ENCODE peak calls at places on chromosome 12, in six cellular contexts. O is omental fat pad, U is H9, A is amniotic stem cell, B is CMK, X is HEK293T. R is an unnamed sample.

GRCh38 chr12:133203344-133204263 is 22.3 kb downstream of the ZNF268 start:
- DNase-seq in O (no peak), U (no peak), A (no peak), B (no peak), X (no peak), R (no peak)

GRCh38 chr12:93819048-93819491 is 141.9 kb downstream of the CRADD start:
- DNase-seq in O (no peak), U (no peak), A (no peak), B (no peak), X (no peak), R (no peak)

GRCh38 chr12:28216016-28216415 is 25.8 kb downstream of the CCDC91 start:
- DNase-seq in O (no peak), U (no peak), A (no peak), B (no peak), X (no peak), R (no peak)

GRCh38 chr12:118127867-118128266 is 8.1 kb upstream of the PEBP1 start:
- DNase-seq in O (no peak), U (no peak), A (no peak), B (no peak), X (no peak), R (no peak)

GRCh38 chr12:25187781-25188180 is 7.2 kb downstream of the DNAI7 start:
- DNase-seq in O (no peak), U (no peak), A (peak; percentile 69), B (no peak), X (no peak), R (no peak)

GRCh38 chr12:87413784-87414183 is 615.4 kb downstream of the C12orf50 start:
- DNase-seq in O (no peak), U (no peak), A (peak; percentile 13), B (no peak), X (no peak), R (no peak)

GRCh38 chr12:95213119-95213518 is 4.1 kb downstream of the FGD6 start:
- DNase-seq in O (no peak), U (no peak), A (no peak), B (no peak), X (no peak), R (no peak)

GRCh38 chr12:112977641-112978040 is 678 bp upstream of the OAS2 start:
- DNase-seq in O (no peak), U (no peak), A (no peak), B (no peak), X (no peak), R (no peak)

GRCh38 chr12:85468356-85469157 is 188.5 kb downstream of the ALX1 start:
- DNase-seq in O (no peak), U (peak; percentile 62), A (peak; percentile 44), B (peak; percentile 24), X (peak; percentile 50), R (peak; percentile 56)

GRCh38 chr12:111413442-111414086 is 7.8 kb downstream of the SH2B3 start:
- DNase-seq in O (no peak), U (peak; percentile 68), A (no peak), B (no peak), X (no peak), R (no peak)

GRCh38 chr12:85588221-85588620 is 248.0 kb downstream of the RASSF9 start:
- DNase-seq in O (no peak), U (no peak), A (no peak), B (peak; percentile 12), X (no peak), R (no peak)

GRCh38 chr12:1796515-1797010 is 23.8 kb upstream of the LRTM2 start:
- DNase-seq in O (peak; percentile 22), U (peak; percentile 51), A (no peak), B (peak; percentile 55), X (no peak), R (no peak)

GRCh38 chr12:19456176-19456575 is 16.9 kb downstream of the AEBP2 start:
- DNase-seq in O (no peak), U (no peak), A (no peak), B (no peak), X (no peak), R (no peak)

GRCh38 chr12:112096667-112097066 is 11.9 kb downstream of the NAA25 start:
- DNase-seq in O (no peak), U (no peak), A (no peak), B (no peak), X (no peak), R (no peak)

GRCh38 chr12:26374934-26375333 is 179.6 kb downstream of the SSPN start:
- DNase-seq in O (no peak), U (no peak), A (no peak), B (no peak), X (no peak), R (no peak)

GRCh38 chr12:126869644-126870043 is 1397.3 kb upstream of the TMEM132C start:
- DNase-seq in O (no peak), U (no peak), A (no peak), B (no peak), X (no peak), R (no peak)

GRCh38 chr12:1777798-1778197 is 42.6 kb upstream of the LRTM2 start:
- DNase-seq in O (no peak), U (no peak), A (peak; percentile 34), B (no peak), X (no peak), R (no peak)

GRCh38 chr12:4701383-4701782 is 18.8 kb upstream of the GALNT8 start:
- DNase-seq in O (no peak), U (no peak), A (no peak), B (no peak), X (no peak), R (no peak)

GRCh38 chr12:32901553-32901952 is 5.0 kb upstream of the PKP2 start:
- DNase-seq in O (no peak), U (no peak), A (no peak), B (no peak), X (no peak), R (no peak)

GRCh38 chr12:92759634-92760268 is 57.0 kb downstream of the PLEKHG7 start:
- DNase-seq in O (no peak), U (no peak), A (peak; percentile 74), B (no peak), X (no peak), R (peak; percentile 21)

GRCh38 chr12:122614839-122615238 is 87.8 kb downstream of the KNTC1 start:
- DNase-seq in O (no peak), U (no peak), A (no peak), B (no peak), X (no peak), R (no peak)

GRCh38 chr12:53937596-53938275 is 895 bp upstream of the HOXC13 start:
- DNase-seq in O (no peak), U (no peak), A (no peak), B (no peak), X (no peak), R (no peak)

GRCh38 chr12:91565246-91565645 is 382.6 kb upstream of the DCN start:
- DNase-seq in O (no peak), U (no peak), A (peak; percentile 19), B (no peak), X (no peak), R (no peak)

GRCh38 chr12:53735-54095 is 12.9 kb upstream of the IQSEC3 start:
- DNase-seq in O (no peak), U (peak; percentile 35), A (no peak), B (no peak), X (no peak), R (no peak)

GRCh38 chr12:111404362-111405148 is 1.2 kb upstream of the SH2B3 start:
- DNase-seq in O (no peak), U (peak; percentile 85), A (no peak), B (peak; percentile 86), X (no peak), R (no peak)

GRCh38 chr12:94998322-94998721 is 5.2 kb downstream of the NDUFA12 start:
- DNase-seq in O (no peak), U (no peak), A (no peak), B (no peak), X (no peak), R (no peak)

GRCh38 chr12:130127527-130127908 is 34.7 kb upstream of the FZD10 start:
- DNase-seq in O (no peak), U (no peak), A (no peak), B (no peak), X (no peak), R (no peak)